ENCODE peak calls at places on chromosome 16, in seven cellular contexts. R is GM04503, S is GM04504, Z is Right ventricle myocardium superior, Q is NB4, X is mucosa of descending colon, B is Calu3. K is an unnamed sample.

GRCh38 chr16:82008957-82009592 is 2.2 kb downstream of the SDR42E1 start:
- DNase-seq in R (no peak), S (no peak), Z (no peak), Q (no peak), X (no peak), B (no peak), K (no peak)

GRCh38 chr16:88553739-88554138 is 16.5 kb upstream of the ZC3H18 start:
- DNase-seq in R (no peak), S (no peak), Z (no peak), Q (no peak), X (no peak), B (no peak), K (no peak)

GRCh38 chr16:31200821-31201510 is 1.6 kb downstream of the PYCARD start:
- DNase-seq in R (no peak), S (no peak), Z (no peak), Q (peak), X (no peak), B (peak), K (no peak)

GRCh38 chr16:68760671-68761275 is 23.7 kb downstream of the CDH1 start:
- DNase-seq in R (no peak), S (no peak), Z (no peak), Q (peak), X (peak), B (peak), K (no peak)

GRCh38 chr16:86231996-86232350 is 278.4 kb upstream of the FOXF1 start:
- DNase-seq in R (no peak), S (no peak), Z (no peak), Q (no peak), X (peak), B (no peak), K (no peak)

GRCh38 chr16:47065766-47066688 is 77.7 kb downstream of the NETO2 start:
- DNase-seq in R (no peak), S (no peak), Z (no peak), Q (no peak), X (no peak), B (no peak), K (no peak)

GRCh38 chr16:8655184-8655717 is 19.2 kb upstream of the ABAT start:
- DNase-seq in R (no peak), S (peak), Z (no peak), Q (peak), X (no peak), B (peak), K (no peak)

GRCh38 chr16:1673424-1674151 is 4.5 kb upstream of the JPT2 start:
- DNase-seq in R (no peak), S (no peak), Z (peak), Q (no peak), X (no peak), B (no peak), K (no peak)

GRCh38 chr16:1244881-1245280 is 4.4 kb downstream of the TPSAB1 start:
- DNase-seq in R (no peak), S (no peak), Z (peak), Q (peak), X (peak), B (peak), K (no peak)

GRCh38 chr16:30829130-30830071 is 42.4 kb upstream of the ZNF629 start:
- DNase-seq in R (no peak), S (no peak), Z (no peak), Q (no peak), X (peak), B (peak), K (no peak)

GRCh38 chr16:29021471-29021870 is 36.6 kb downstream of the LAT start:
- DNase-seq in R (no peak), S (no peak), Z (no peak), Q (no peak), X (no peak), B (no peak), K (no peak)

GRCh38 chr16:38941-39892 is 14.2 kb downstream of the POLR3K start:
- DNase-seq in R (no peak), S (no peak), Z (no peak), Q (peak), X (peak), B (peak), K (peak)

GRCh38 chr16:68665501-68665900 is 20.4 kb downstream of the CDH3 start:
- DNase-seq in R (no peak), S (no peak), Z (no peak), Q (no peak), X (no peak), B (peak), K (no peak)

GRCh38 chr16:82761858-82762257 is 135.1 kb downstream of the CDH13 start:
- DNase-seq in R (no peak), S (no peak), Z (no peak), Q (no peak), X (no peak), B (no peak), K (no peak)

GRCh38 chr16:75319513-75320401 is 68.3 kb upstream of the BCAR1 start:
- DNase-seq in R (peak), S (peak), Z (no peak), Q (peak), X (no peak), B (no peak), K (no peak)

GRCh38 chr16:68406458-68407041 is 41.8 kb downstream of the SMPD3 start:
- DNase-seq in R (no peak), S (peak), Z (no peak), Q (no peak), X (no peak), B (no peak), K (no peak)

GRCh38 chr16:48999508-48999907 is 282.1 kb downstream of the CBLN1 start:
- DNase-seq in R (no peak), S (no peak), Z (no peak), Q (no peak), X (no peak), B (no peak), K (no peak)

GRCh38 chr16:1296688-1297412 is 12.6 kb upstream of the UBE2I start:
- DNase-seq in R (no peak), S (no peak), Z (no peak), Q (peak), X (peak), B (peak), K (no peak)

GRCh38 chr16:51510416-51510815 is 359.3 kb upstream of the SALL1 start:
- DNase-seq in R (no peak), S (no peak), Z (no peak), Q (no peak), X (no peak), B (no peak), K (no peak)

GRCh38 chr16:30893082-30893743 is 664 bp downstream of the BCL7C start:
- DNase-seq in R (no peak), S (no peak), Z (no peak), Q (peak), X (peak), B (no peak), K (peak)

GRCh38 chr16:12245923-12246290 is 269.4 kb downstream of the SNX29 start:
- DNase-seq in R (no peak), S (no peak), Z (no peak), Q (no peak), X (no peak), B (no peak), K (no peak)

GRCh38 chr16:19613834-19614233 is 58.3 kb downstream of the VPS35L start:
- DNase-seq in R (no peak), S (no peak), Z (no peak), Q (no peak), X (no peak), B (no peak), K (no peak)

GRCh38 chr16:19843371-19843770 is 41.3 kb downstream of the GPRC5B start:
- DNase-seq in R (peak), S (no peak), Z (no peak), Q (no peak), X (no peak), B (no peak), K (no peak)

GRCh38 chr16:65406076-65406475 is 284.2 kb upstream of the CDH11 start:
- DNase-seq in R (no peak), S (no peak), Z (no peak), Q (no peak), X (no peak), B (no peak), K (no peak)

GRCh38 chr16:68718596-68718995 is 18.5 kb upstream of the CDH1 start:
- DNase-seq in R (no peak), S (no peak), Z (no peak), Q (no peak), X (no peak), B (no peak), K (no peak)

GRCh38 chr16:57239089-57239488 is 6.0 kb upstream of the ARL2BP start:
- DNase-seq in R (no peak), S (no peak), Z (no peak), Q (no peak), X (no peak), B (no peak), K (no peak)

GRCh38 chr16:13148294-13148693 is 246.9 kb downstream of the SHISA9 start:
- DNase-seq in R (no peak), S (no peak), Z (no peak), Q (no peak), X (no peak), B (no peak), K (no peak)

GRCh38 chr16:70652322-70652721 is 6.0 kb downstream of the IL34 start:
- DNase-seq in R (no peak), S (no peak), Z (no peak), Q (no peak), X (no peak), B (no peak), K (no peak)

GRCh38 chr16:75288596-75289120 is 37.2 kb upstream of the BCAR1 start:
- DNase-seq in R (no peak), S (no peak), Z (no peak), Q (peak), X (no peak), B (no peak), K (peak)

GRCh38 chr16:67594956-67595355 is 32.6 kb downstream of the CTCF start:
- DNase-seq in R (no peak), S (peak), Z (no peak), Q (no peak), X (no peak), B (no peak), K (no peak)

GRCh38 chr16:89289428-89290395 is 72.2 kb downstream of the ZNF778 start:
- DNase-seq in R (peak), S (peak), Z (peak), Q (peak), X (no peak), B (peak), K (peak)